ENCODE peak calls at places on chromosomes 16 and 17, in seven cellular contexts. O, M, B, U, L, J and T are unnamed samples.

GRCh38 chr16:55811811-55812210 is 21.1 kb downstream of the CES1 start:
- DNase-seq in O (no peak), M (no peak), B (no peak), U (no peak), L (no peak), J (no peak), T (no peak)

GRCh38 chr17:37358098-37358829 is 17.5 kb upstream of the C17orf78 start:
- DNase-seq in O (peak; percentile 73), M (peak; percentile 53), B (peak; percentile 93), U (peak; percentile 82), L (peak; percentile 79), J (peak; percentile 57), T (no peak)

GRCh38 chr16:482468-483185 is 44.9 kb upstream of the CAPN15 start:
- DNase-seq in O (no peak), M (no peak), B (no peak), U (no peak), L (no peak), J (no peak), T (no peak)

GRCh38 chr17:2414665-2415064 is 13.8 kb upstream of the MNT start:
- DNase-seq in O (no peak), M (no peak), B (no peak), U (no peak), L (no peak), J (no peak), T (no peak)

GRCh38 chr16:24130494-24131085 is 125.5 kb upstream of the CACNG3 start:
- DNase-seq in O (no peak), M (no peak), B (no peak), U (no peak), L (no peak), J (no peak), T (no peak)

GRCh38 chr16:55651841-55652824 is 3.7 kb upstream of the SLC6A2 start:
- DNase-seq in O (no peak), M (no peak), B (peak; percentile 18), U (no peak), L (no peak), J (no peak), T (no peak)

GRCh38 chr17:82416771-82417170 is 1.4 kb upstream of the HEXD start:
- DNase-seq in O (no peak), M (peak; percentile 58), B (no peak), U (no peak), L (no peak), J (no peak), T (no peak)

GRCh38 chr16:73172621-73173312 is 124.8 kb upstream of the ZFHX3 start:
- DNase-seq in O (peak; percentile 84), M (no peak), B (peak; percentile 56), U (peak; percentile 36), L (peak; percentile 41), J (peak; percentile 86), T (peak; percentile 82)

GRCh38 chr17:44086364-44087311 is 16.1 kb downstream of the G6PC3 start:
- DNase-seq in O (no peak), M (no peak), B (peak; percentile 89), U (peak; percentile 96), L (no peak), J (no peak), T (no peak)

GRCh38 chr17:43905400-43905984 is 1.8 kb downstream of the MPP2 start:
- DNase-seq in O (no peak), M (no peak), B (peak; percentile 52), U (no peak), L (no peak), J (no peak), T (no peak)

GRCh38 chr17:44543905-44544523 is 13.3 kb upstream of the FZD2 start:
- DNase-seq in O (no peak), M (no peak), B (no peak), U (peak; percentile 49), L (no peak), J (no peak), T (no peak)

GRCh38 chr16:81657224-81657623 is 121.9 kb upstream of the PLCG2 start:
- DNase-seq in O (no peak), M (no peak), B (no peak), U (no peak), L (no peak), J (no peak), T (no peak)

GRCh38 chr17:75517277-75517865 is 1.0 kb downstream of the TSEN54 start:
- DNase-seq in O (peak; percentile 70), M (peak; percentile 67), B (peak; percentile 71), U (peak; percentile 81), L (no peak), J (peak; percentile 76), T (no peak)

GRCh38 chr17:4980644-4981216 is 6.7 kb downstream of the CAMTA2 start:
- DNase-seq in O (no peak), M (peak; percentile 83), B (peak; percentile 72), U (peak; percentile 73), L (peak; percentile 58), J (no peak), T (no peak)

GRCh38 chr16:937723-938122 is 33.1 kb downstream of the LMF1 start:
- DNase-seq in O (no peak), M (no peak), B (no peak), U (no peak), L (no peak), J (no peak), T (no peak)

GRCh38 chr16:67396159-67396774 is 3.0 kb upstream of the TPPP3 start:
- DNase-seq in O (peak; percentile 94), M (no peak), B (peak; percentile 95), U (peak; percentile 67), L (peak; percentile 84), J (peak; percentile 92), T (no peak)

GRCh38 chr17:79907855-79908254 is 68.6 kb upstream of the CBX4 start:
- DNase-seq in O (peak; percentile 64), M (no peak), B (no peak), U (no peak), L (no peak), J (peak; percentile 32), T (no peak)

GRCh38 chr17:79909121-79909520 is 69.9 kb upstream of the CBX4 start:
- DNase-seq in O (peak; percentile 16), M (no peak), B (no peak), U (no peak), L (no peak), J (no peak), T (no peak)

GRCh38 chr17:79904865-79905264 is 65.6 kb upstream of the CBX4 start:
- DNase-seq in O (no peak), M (no peak), B (no peak), U (no peak), L (no peak), J (no peak), T (no peak)

GRCh38 chr17:79907217-79907715 is 68.0 kb upstream of the CBX4 start:
- DNase-seq in O (no peak), M (no peak), B (no peak), U (no peak), L (no peak), J (no peak), T (no peak)

GRCh38 chr17:79905832-79906231 is 66.6 kb upstream of the CBX4 start:
- DNase-seq in O (no peak), M (no peak), B (no peak), U (peak; percentile 77), L (no peak), J (no peak), T (no peak)
- TF ChIP-seq CTCF in O (no peak), M (peak; percentile 29), B (peak; percentile 49), U (peak; percentile 35), L (peak; percentile 31), J (peak; percentile 34), T (no peak)

GRCh38 chr16:11314309-11314894 is 30.9 kb upstream of the RMI2 start:
- DNase-seq in O (no peak), M (no peak), B (no peak), U (no peak), L (no peak), J (no peak), T (no peak)

GRCh38 chr16:11313493-11314308 is 31.6 kb upstream of the RMI2 start:
- DNase-seq in O (no peak), M (no peak), B (no peak), U (no peak), L (no peak), J (no peak), T (no peak)

GRCh38 chr16:11312718-11313492 is 31.8 kb upstream of the PRM1 start:
- DNase-seq in O (peak; percentile 76), M (no peak), B (peak; percentile 74), U (peak; percentile 45), L (no peak), J (peak; percentile 64), T (no peak)

GRCh38 chr16:11316331-11317015 is 28.8 kb upstream of the RMI2 start:
- DNase-seq in O (no peak), M (no peak), B (peak; percentile 90), U (no peak), L (peak; percentile 33), J (no peak), T (no peak)

GRCh38 chr16:11315499-11315898 is 29.8 kb upstream of the RMI2 start:
- DNase-seq in O (no peak), M (no peak), B (peak; percentile 98), U (no peak), L (peak; percentile 61), J (no peak), T (no peak)
- TF ChIP-seq CTCF in O (no peak), M (no peak), B (peak; percentile 60), U (no peak), L (peak; percentile 17), J (no peak), T (no peak)

DNA sequence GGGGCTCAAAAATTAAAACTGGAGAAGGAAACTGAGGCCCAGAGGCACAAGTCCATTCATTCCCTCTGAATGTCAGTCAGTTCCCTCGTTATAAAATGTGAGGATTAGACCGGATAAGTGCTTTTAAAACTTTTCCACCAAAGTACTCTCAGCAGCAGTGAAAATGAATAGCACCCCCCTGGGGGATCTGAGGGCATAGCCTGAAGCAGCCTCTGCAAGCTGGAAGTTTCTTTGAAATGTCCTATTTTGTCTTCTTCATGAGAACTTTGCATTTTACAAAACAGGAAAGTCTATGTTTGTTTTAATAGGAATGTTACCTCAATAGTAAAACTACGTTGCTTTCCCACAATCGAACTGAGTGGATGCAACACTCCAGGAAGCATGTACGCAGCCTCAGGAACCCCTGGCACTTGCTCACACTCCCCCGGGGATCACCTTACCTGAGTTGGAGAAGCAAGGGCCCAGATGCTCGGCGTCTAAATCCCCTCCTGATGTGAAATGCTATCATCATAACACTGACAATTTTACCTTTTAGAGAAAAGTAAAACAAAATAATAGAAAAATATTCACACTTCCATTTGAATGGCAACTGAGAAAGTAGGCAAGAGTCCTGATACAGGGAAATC is 272.9 kb downstream of the CEP112 start:
- DNase-seq in O (no peak), M (no peak), B (no peak), U (no peak), L (peak; percentile 10), J (no peak), T (no peak)
- TF ChIP-seq CTCF in O (no peak), M (no peak), B (peak; percentile 47), U (no peak), L (no peak), J (no peak), T (peak; percentile 5)

DNA sequence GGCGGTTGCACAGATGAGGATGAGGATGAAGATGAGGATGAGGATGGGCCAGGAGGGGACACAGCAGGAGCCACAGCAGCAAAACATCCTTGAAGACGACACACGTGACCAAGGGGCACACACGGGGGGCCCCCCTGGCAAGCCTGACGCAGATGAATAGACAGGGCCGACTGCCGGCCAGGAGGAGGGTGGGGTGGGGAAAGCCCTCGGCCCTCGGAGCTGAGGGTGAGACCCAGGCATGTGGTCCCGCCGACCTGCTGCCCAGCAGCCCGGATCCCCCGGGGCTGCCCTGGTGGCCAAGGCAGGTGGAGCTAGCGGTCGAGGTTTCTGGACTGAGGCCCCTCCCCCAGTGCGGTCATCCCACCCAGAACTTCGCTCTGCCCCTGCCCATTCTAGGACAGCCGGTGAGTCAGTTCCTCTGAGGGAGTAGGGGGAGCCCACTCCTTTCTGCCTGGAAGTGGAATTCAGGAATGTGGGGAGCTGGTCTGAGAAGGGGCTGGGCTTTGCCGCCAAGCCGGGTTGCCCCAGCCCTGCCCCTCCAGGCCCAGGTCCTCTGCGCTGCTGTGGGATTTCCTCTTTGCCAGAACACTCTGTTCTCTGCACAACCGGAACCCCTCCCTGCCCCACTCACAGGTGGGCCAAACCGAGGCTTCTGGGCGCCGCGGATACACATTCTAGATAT is 9.9 kb downstream of the CYGB start:
- DNase-seq in O (peak; percentile 64), M (peak; percentile 92), B (peak; percentile 92), U (no peak), L (peak; percentile 62), J (peak; percentile 77), T (no peak)
- TF ChIP-seq CTCF in O (no peak), M (no peak), B (peak; percentile 36), U (no peak), L (no peak), J (no peak), T (no peak)